ENCODE peak calls at places on chromosomes 1 and 21, in six cellular contexts. Q, B, N, P, Y and E are unnamed samples.

GRCh38 chr1:221328371-221328770 is 413.5 kb downstream of the DUSP10 start:
- DNase-seq in N (no peak), Q (no peak), B (no peak), P (no peak), Y (no peak), E (no peak)

GRCh38 chr1:13517193-13517812 is 3.5 kb upstream of the LRRC38 start:
- DNase-seq in B (peak), Y (peak), P (peak), Q (no peak), N (no peak), E (no peak)

GRCh38 chr1:1088801-1089680 is 14.9 kb upstream of the RNF223 start:
- DNase-seq in Q (no peak), B (no peak), N (no peak), P (no peak), Y (no peak), E (no peak)

GRCh38 chr1:57019240-57019805 is 53.5 kb upstream of the C8B start:
- DNase-seq in N (no peak), B (no peak), Q (no peak), P (no peak), Y (no peak), E (no peak)

GRCh38 chr1:151199860-151200581 is 1.7 kb downstream of the PIP5K1A start:
- DNase-seq in N (no peak), B (peak), Q (peak), P (no peak), Y (no peak), E (peak)

GRCh38 chr1:93629101-93630059 is 52.3 kb downstream of the BCAR3 start:
- DNase-seq in Q (peak), P (peak), B (peak), Y (peak), N (peak), E (peak)

GRCh38 chr1:54857741-54858665 is 29.0 kb downstream of the DHCR24 start:
- DNase-seq in B (no peak), P (no peak), N (no peak), Q (peak), Y (peak), E (no peak)

GRCh38 chr1:225677350-225678124 is 24.6 kb upstream of the ENAH start:
- DNase-seq in N (no peak), B (no peak), Y (no peak), Q (no peak), P (no peak), E (no peak)

GRCh38 chr1:180922637-180923023 is 9.9 kb downstream of the KIAA1614 start:
- DNase-seq in B (no peak), Q (no peak), P (no peak), N (no peak), Y (no peak), E (no peak)

GRCh38 chr1:203465943-203466342 is 9.7 kb upstream of the PRELP start:
- DNase-seq in N (no peak), Y (no peak), P (no peak), B (no peak), Q (no peak), E (no peak)

GRCh38 chr1:169364948-169365347 is 2.6 kb downstream of the NME7 start:
- DNase-seq in Y (no peak), P (no peak), B (no peak), N (no peak), Q (no peak), E (no peak)

GRCh38 chr1:234969011-234969441 is 159.6 kb downstream of the TOMM20 start:
- DNase-seq in Q (peak), P (no peak), Y (no peak), B (no peak), N (no peak), E (no peak)

GRCh38 chr1:62391369-62391971 is 45.4 kb upstream of the USP1 start:
- DNase-seq in P (peak), Q (no peak), B (peak), Y (peak), N (no peak), E (peak)

GRCh38 chr1:194466706-194467105 is 1280.3 kb upstream of the B3GALT2 start:
- DNase-seq in N (no peak), B (no peak), Q (no peak), Y (no peak), P (no peak), E (no peak)

GRCh38 chr1:246271516-246271915 is 235.6 kb downstream of the SMYD3 start:
- DNase-seq in Q (peak), P (no peak), Y (no peak), B (no peak), N (no peak), E (no peak)

GRCh38 chr1:229699613-229700242 is 73.7 kb downstream of the URB2 start:
- DNase-seq in P (no peak), B (no peak), Y (no peak), N (no peak), Q (no peak), E (no peak)

GRCh38 chr21:17925000-17925610 is 105.9 kb upstream of the C21orf91 start:
- DNase-seq in Q (peak), N (peak), P (peak), B (peak), Y (peak), E (peak)

GRCh38 chr1:198713081-198713480 is 74.2 kb downstream of the PTPRC start:
- DNase-seq in N (no peak), Y (no peak), B (no peak), P (no peak), Q (peak), E (no peak)

GRCh38 chr1:167663002-167663772 is 33.2 kb downstream of the RCSD1 start:
- DNase-seq in Q (peak), Y (no peak), P (no peak), N (peak), B (no peak), E (no peak)

GRCh38 chr1:101905298-101905794 is 91.4 kb downstream of the OLFM3 start:
- DNase-seq in B (no peak), N (no peak), P (no peak), Y (no peak), Q (no peak), E (no peak)

GRCh38 chr1:229047161-229047840 is 223.6 kb upstream of the RAB4A start:
- DNase-seq in B (no peak), Q (no peak), Y (no peak), N (no peak), P (no peak), E (no peak)

GRCh38 chr1:41500378-41500777 is 15.9 kb upstream of the EDN2 start:
- DNase-seq in Y (no peak), Q (no peak), N (no peak), B (no peak), P (no peak), E (no peak)

GRCh38 chr1:116224561-116224960 is 113.4 kb downstream of the MAB21L3 start:
- DNase-seq in P (no peak), B (no peak), Q (no peak), Y (no peak), N (no peak), E (no peak)

GRCh38 chr1:33420870-33421775 is 9.8 kb downstream of the PHC2 start:
- DNase-seq in Y (no peak), Q (peak), N (no peak), P (no peak), B (no peak), E (peak)

GRCh38 chr1:3662080-3662671 is 9.9 kb downstream of the TP73 start:
- DNase-seq in N (no peak), Y (no peak), P (no peak), Q (no peak), B (no peak), E (no peak)

GRCh38 chr1:112704908-112705627 is 1.9 kb downstream of the RHOC start:
- DNase-seq in Y (peak), P (peak), B (peak), N (peak), Q (peak), E (peak)

GRCh38 chr21:35333831-35334593 is 284.9 kb upstream of the RUNX1 start:
- DNase-seq in Q (no peak), N (no peak), B (no peak), P (peak), Y (no peak), E (no peak)

GRCh38 chr1:207427832-207428231 is 26.3 kb upstream of the CR2 start:
- DNase-seq in P (no peak), Y (no peak), N (no peak), B (no peak), Q (no peak), E (no peak)
- H3K9ac ChIP-seq in P (no peak), Y (no peak), N (no peak), B (no peak), Q (no peak), E (no peak)

GRCh38 chr1:84271452-84272273 is 29.8 kb upstream of the SAMD13 start:
- DNase-seq in N (peak), B (no peak), P (no peak), Q (peak), Y (no peak), E (peak)
- TF ChIP-seq POLR2A in N (no peak), B (no peak), P (no peak), Q (no peak), Y (no peak), E (no peak)

GRCh38 chr1:69246721-69247120 is 321.0 kb upstream of the LRRC7 start:
- DNase-seq in B (no peak), Q (no peak), N (no peak), P (no peak), Y (no peak), E (no peak)

DNA sequence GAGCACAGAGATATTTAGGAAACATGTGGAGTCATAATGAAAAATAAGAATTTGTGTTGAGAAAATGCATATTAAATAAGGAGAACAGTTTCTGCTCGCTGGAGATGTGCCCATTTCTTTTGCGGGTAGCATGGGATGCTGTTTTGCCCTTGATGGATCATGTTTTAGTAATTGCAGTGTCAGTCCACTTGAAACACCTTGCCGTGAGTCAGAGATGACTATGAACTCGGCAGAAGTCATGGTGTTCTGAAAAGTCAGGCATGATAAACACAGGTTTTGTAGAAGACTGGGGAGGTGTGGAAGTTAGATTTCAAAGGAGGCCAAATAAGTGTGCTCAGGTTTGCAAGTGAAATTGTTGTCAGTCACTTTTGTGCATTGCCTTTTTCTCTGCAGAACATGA is 315.0 kb upstream of the LRRC7 start:
- DNase-seq in Q (no peak), Y (no peak), B (no peak), N (no peak), P (no peak), E (no peak)
- H3K9ac ChIP-seq in Q (no peak), Y (no peak), B (no peak), N (no peak), P (no peak), E (no peak)

GRCh38 chr1:154955718-154956513 is at the start of gene PBXIP1:
- DNase-seq in Y (peak), Q (peak), P (peak), N (peak), B (peak), E (peak)
- TF ChIP-seq POLR2A in Y (peak), Q (peak), P (no peak), N (peak), B (peak), E (no peak)

DNA sequence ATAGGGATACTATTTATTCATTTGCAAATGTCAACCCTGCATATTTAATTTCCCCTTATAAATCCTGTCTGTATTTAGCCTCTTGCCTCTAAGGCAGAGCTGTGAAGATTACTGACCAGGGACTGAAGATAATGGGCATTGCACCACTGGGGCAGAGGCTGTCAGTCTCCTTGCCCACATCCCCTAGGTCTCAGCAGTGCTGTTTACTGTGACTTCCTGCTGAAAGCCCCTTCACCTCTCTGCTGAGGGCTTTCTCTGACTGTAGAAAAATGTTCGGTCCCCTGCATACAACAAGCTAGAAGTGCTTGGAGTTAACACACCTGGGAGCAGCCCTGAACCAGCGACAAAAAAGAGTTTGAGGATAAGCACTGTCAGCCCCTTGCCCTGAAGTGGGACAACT is 28.8 kb downstream of the SLC5A9 start:
- DNase-seq in N (no peak), B (no peak), Q (no peak), P (no peak), Y (no peak), E (no peak)
- H3K9ac ChIP-seq in N (no peak), B (no peak), Q (no peak), P (no peak), Y (no peak), E (no peak)

GRCh38 chr1:40394456-40395172 is 21.1 kb downstream of the SMAP2 start:
- DNase-seq in B (no peak), Q (peak), N (no peak), Y (no peak), P (no peak), E (no peak)
- TF ChIP-seq POLR2A in B (no peak), Q (peak), N (no peak), Y (no peak), P (no peak), E (no peak)

GRCh38 chr1:224543453-224543852 is 72.7 kb upstream of the CNIH3 start:
- DNase-seq in P (no peak), Y (no peak), N (no peak), Q (no peak), B (no peak), E (peak)
- H3K9ac ChIP-seq in P (no peak), Y (no peak), N (no peak), Q (no peak), B (no peak), E (peak)